ENCODE peak calls at places on chromosomes 5 and 9, in nine cellular contexts. M is CD4-positive, CD25-positive, alpha-beta regulatory T cell; W is stomach; E is tibial artery; A is mucosa of descending colon; T is lower lobe of right lung; U is thoracic aorta; S is mammary epithelial cell; J is astrocyte. Q is an unnamed sample.
A peak's percentile ranks its signal among the peaks of the same experiment; 100 is the strongest.

GRCh38 chr5:21817668-21818419 is 1035.3 kb downstream of the CDH12 start:
- DNase-seq in A (no peak), J (no peak), T (no peak), W (no peak), U (no peak), S (no peak), M (no peak), E (no peak), Q (no peak)

GRCh38 chr9:95131023-95131943 is 186.2 kb downstream of the FANCC start:
- DNase-seq in J (peak; percentile 29), S (peak; percentile 25), U (no peak), W (peak; percentile 73), M (peak; percentile 56), A (no peak), T (no peak), E (no peak), Q (peak; percentile 15)

GRCh38 chr5:86716121-86716520 is 98.4 kb downstream of the COX7C start:
- DNase-seq in A (no peak), W (no peak), S (no peak), U (no peak), E (no peak), M (no peak), J (no peak), T (no peak), Q (no peak)

GRCh38 chr9:96462538-96462937 is 12.6 kb downstream of the HABP4 start:
- DNase-seq in A (no peak), E (no peak), U (no peak), M (no peak), T (no peak), S (no peak), J (no peak), W (no peak), Q (no peak)

GRCh38 chr5:143106175-143106574 is 297.3 kb downstream of the NR3C1 start:
- DNase-seq in W (peak; percentile 39), S (peak; percentile 53), J (peak; percentile 54), A (no peak), U (no peak), T (no peak), E (no peak), M (no peak), Q (no peak)

GRCh38 chr9:125749951-125750655 is 2.9 kb downstream of the PBX3 start:
- DNase-seq in W (no peak), M (no peak), U (no peak), A (no peak), T (no peak), J (no peak), E (no peak), S (peak; percentile 23), Q (no peak)

GRCh38 chr5:175282611-175283225 is 161.3 kb downstream of the DRD1 start:
- DNase-seq in W (no peak), J (peak; percentile 46), A (no peak), E (no peak), M (no peak), S (no peak), T (no peak), U (no peak), Q (no peak)

GRCh38 chr9:5186416-5187169 is 1.2 kb upstream of the INSL6 start:
- DNase-seq in A (no peak), U (no peak), J (peak; percentile 42), S (peak; percentile 55), T (no peak), M (peak; percentile 78), W (peak; percentile 59), E (no peak), Q (peak; percentile 64)

GRCh38 chr5:133247881-133248642 is 196.2 kb downstream of the HSPA4 start:
- DNase-seq in A (no peak), T (peak; percentile 37), E (no peak), U (no peak), W (no peak), S (no peak), J (no peak), M (no peak), Q (no peak)
- H3K4me1 ChIP-seq in A (no peaks in the 10 kb centered on the region), T (no peaks in the 10 kb centered on the region), E (no peaks in the 10 kb centered on the region), U (no peaks in the 10 kb centered on the region), W (peaks cover 11% of the 10 kb centered on the region), S (peaks cover 33% of the 10 kb centered on the region), J (peaks cover 27% of the 10 kb centered on the region), M (no peaks in the 10 kb centered on the region), Q (no peaks in the 10 kb centered on the region)

GRCh38 chr5:471750-472058 is 28.7 kb downstream of the EXOC3 start:
- DNase-seq in M (no peak), U (no peak), T (no peak), W (no peak), J (no peak), S (no peak), E (no peak), A (no peak), Q (no peak)
- H3K4me3 ChIP-seq in M (peak overlapping the region; percentile 58), U (peak overlapping the region; percentile 70), T (peak overlapping the region; percentile 97), W (peak overlapping the region; percentile 99), J (peak overlapping the region; percentile 78), S (peak overlapping the region; percentile 57), E (peak overlapping the region; percentile 73), A (no peak overlapping the region), Q (peak overlapping the region; percentile 76)

GRCh38 chr5:150496098-150496497 is 11.8 kb upstream of the NDST1 start:
- DNase-seq in M (no peak), U (no peak), T (no peak), E (no peak), A (no peak), W (no peak), S (no peak), J (no peak), Q (no peak)
- H3K4me1 ChIP-seq in M (no peaks in the 10 kb centered on the region), U (peaks cover 48% of the 10 kb centered on the region), T (peaks cover 66% of the 10 kb centered on the region), E (peaks cover 17% of the 10 kb centered on the region), A (peaks cover 21% of the 10 kb centered on the region), W (peaks cover 80% of the 10 kb centered on the region), S (peaks cover 71% of the 10 kb centered on the region), J (peaks cover 60% of the 10 kb centered on the region), Q (no peaks in the 10 kb centered on the region)

GRCh38 chr5:141508440-141508807 is 19.5 kb downstream of the PCDHGC5 start:
- DNase-seq in E (no peak), A (no peak), W (no peak), M (no peak), S (no peak), J (no peak), T (no peak), U (no peak), Q (no peak)

GRCh38 chr5:141507387-141508091 is 18.7 kb downstream of the PCDHGC5 start:
- DNase-seq in U (no peak), T (no peak), E (no peak), S (peak; percentile 46), J (peak; percentile 85), A (peak; percentile 61), W (no peak), M (no peak), Q (no peak)

GRCh38 chr5:141508808-141509611 is 20.1 kb downstream of the PCDHGC5 start:
- DNase-seq in J (peak; percentile 91), E (peak; percentile 92), A (peak; percentile 64), M (no peak), W (no peak), T (no peak), S (peak; percentile 98), U (peak; percentile 66), Q (no peak)

GRCh38 chr5:141504216-141504615 is 15.3 kb downstream of the PCDHGC5 start:
- DNase-seq in M (no peak), W (no peak), J (no peak), S (no peak), A (no peak), E (no peak), U (no peak), T (no peak), Q (no peak)

DNA sequence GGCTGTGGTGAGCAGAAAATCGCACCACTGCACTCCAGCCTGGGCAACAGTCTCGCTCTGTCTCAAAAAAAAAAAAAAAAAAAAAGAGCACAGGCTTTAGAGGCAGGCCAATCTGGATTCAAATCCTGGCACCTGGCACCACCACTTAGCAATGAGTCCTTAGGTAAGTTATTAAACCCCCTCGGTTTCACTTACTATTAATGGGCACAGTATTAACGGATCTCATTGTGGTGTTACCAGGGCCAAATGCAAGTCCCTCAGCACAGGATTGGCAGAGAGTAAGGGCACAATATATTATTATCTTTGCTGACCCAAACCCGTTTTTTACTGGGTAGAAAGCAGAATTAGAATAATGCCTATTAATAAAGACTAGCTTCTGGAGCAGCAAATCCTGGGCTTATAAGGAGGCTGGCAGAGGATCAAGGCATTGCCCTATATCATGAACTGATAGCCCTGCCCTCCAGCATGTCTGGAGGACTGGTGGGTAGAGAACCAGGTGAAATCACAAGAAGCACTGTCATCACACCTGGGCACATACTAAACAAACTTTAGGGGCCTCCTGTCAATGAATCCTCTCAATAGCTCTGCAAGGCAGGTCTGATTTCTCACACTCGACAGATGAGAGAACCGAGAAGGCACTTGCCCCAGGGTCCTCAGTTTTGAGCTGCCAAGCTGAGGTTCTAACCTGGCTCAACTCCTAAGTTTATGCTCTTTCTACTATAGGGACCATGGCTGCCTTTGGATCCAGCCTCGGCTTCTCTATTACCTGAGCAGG is 17.7 kb downstream of the PCDHGC5 start:
- DNase-seq in A (no peak), U (no peak), M (no peak), S (no peak), W (no peak), E (no peak), T (no peak), J (no peak), Q (no peak)
- H3K4me3 ChIP-seq in A (no peak overlapping the region), U (no peak overlapping the region), M (no peak overlapping the region), S (no peak overlapping the region), W (no peak overlapping the region), E (no peak overlapping the region), T (no peak overlapping the region), J (no peak overlapping the region), Q (no peak overlapping the region)

Q was measured in CD8-positive, alpha-beta memory T cell.